ENCODE peak calls at places on chromosomes 11 and 22, in four cellular contexts. U is Daoy; V is activated CD4-positive, alpha-beta T cell treated with anti-CD3 and anti-CD28 coated beads, Interleukin-2, amount 10 ng/mL, durations not matched to agents 7 days and 5 days; J is MV-4-11. Q is an unnamed sample.

GRCh38 chr11:64765291-64765803 is 5.6 kb upstream of the PYGM start:
- DNase-seq in U (no peak), V (no peak), J (no peak), Q (no peak)

GRCh38 chr11:32333335-32333991 is 101.9 kb downstream of the WT1 start:
- DNase-seq in U (peak), V (peak), J (peak), Q (peak)

GRCh38 chr11:33685061-33685460 is 15.6 kb downstream of the C11orf91 start:
- DNase-seq in U (no peak), V (no peak), J (no peak), Q (no peak)

GRCh38 chr11:90251599-90251998 is 28.8 kb upstream of the CHORDC1 start:
- DNase-seq in U (no peak), V (no peak), J (no peak), Q (no peak)

GRCh38 chr11:128470081-128470480 is 117.3 kb downstream of the ETS1 start:
- DNase-seq in U (peak), V (peak), J (no peak), Q (no peak)

GRCh38 chr11:9053631-9054030 is 37.8 kb downstream of the SCUBE2 start:
- DNase-seq in U (peak), V (no peak), J (no peak), Q (no peak)

GRCh38 chr11:122091850-122092249 is 24.2 kb downstream of the BLID start:
- DNase-seq in U (no peak), V (no peak), J (no peak), Q (no peak)

GRCh38 chr11:115709297-115709696 is 205.1 kb upstream of the CADM1 start:
- DNase-seq in U (no peak), V (no peak), J (peak), Q (peak)

GRCh38 chr11:112694244-112694643 is 267.0 kb upstream of the NCAM1 start:
- DNase-seq in U (no peak), V (no peak), J (no peak), Q (no peak)

GRCh38 chr11:100831929-100832480 is 144.9 kb downstream of the ARHGAP42 start:
- DNase-seq in U (no peak), V (no peak), J (no peak), Q (no peak)

GRCh38 chr11:3058753-3059664 is 1.8 kb upstream of the CARS1 start:
- DNase-seq in U (peak), V (no peak), J (peak), Q (no peak)

GRCh38 chr22:28629420-28630184 is 50.0 kb downstream of the TTC28 start:
- DNase-seq in U (no peak), V (no peak), J (peak), Q (no peak)

GRCh38 chr11:77003954-77004353 is 30.2 kb upstream of the B3GNT6 start:
- DNase-seq in U (no peak), V (no peak), J (no peak), Q (no peak)

GRCh38 chr22:46149493-46149997 is 781 bp upstream of the PPARA start:
- DNase-seq in U (peak), V (peak), J (no peak), Q (peak)

GRCh38 chr11:12746593-12747097 is 72.4 kb downstream of the TEAD1 start:
- DNase-seq in U (peak), V (no peak), J (no peak), Q (no peak)

GRCh38 chr11:112361396-112361795 is 100.7 kb upstream of the PLET1 start:
- DNase-seq in U (no peak), V (no peak), J (no peak), Q (no peak)

GRCh38 chr11:10600570-10601248 is 32.2 kb upstream of the LYVE1 start:
- DNase-seq in U (no peak), V (no peak), J (no peak), Q (no peak)

GRCh38 chr11:19849107-19849789 is 136.6 kb downstream of the NAV2 start:
- DNase-seq in U (no peak), V (no peak), J (no peak), Q (no peak)

GRCh38 chr22:30667092-30667485 is 586 bp downstream of the DUSP18 start:
- DNase-seq in U (no peak), V (no peak), J (no peak), Q (no peak)

GRCh38 chr11:109695696-109696095 is 273.7 kb downstream of the C11orf87 start:
- DNase-seq in U (no peak), V (no peak), J (no peak), Q (no peak)

GRCh38 chr11:44927174-44927661 is 23.5 kb downstream of the TP53I11 start:
- DNase-seq in U (peak), V (peak), J (peak), Q (peak)